ENCODE peak calls at places on chromosome 19, in eight cellular contexts. B is body of pancreas, N is GM12865, K is mammary epithelial cell, M is fibroblast of the aortic adventitia, L is fibroblast of pulmonary artery, Z is PC-3, J is choroid plexus epithelial cell. F is an unnamed sample.

GRCh38 chr19:39199025-39199424 is 2.3 kb downstream of the NCCRP1 start:
- DNase-seq in B (peak), N (no peak), K (no peak), M (peak), L (peak), Z (no peak), J (peak), F (no peak)

GRCh38 chr19:3095375-3096191 is 1.4 kb downstream of the GNA11 start:
- DNase-seq in B (peak), N (no peak), K (peak), M (no peak), L (no peak), Z (peak), J (no peak), F (peak)

GRCh38 chr19:366205-366783 is 21.7 kb upstream of the MIER2 start:
- DNase-seq in B (no peak), N (no peak), K (no peak), M (no peak), L (no peak), Z (no peak), J (no peak), F (no peak)

GRCh38 chr19:45508931-45509691 is 1.8 kb downstream of the VASP start:
- DNase-seq in B (peak), N (peak), K (no peak), M (peak), L (peak), Z (peak), J (peak), F (peak)

GRCh38 chr19:36605101-36605838 is at the start of gene ZNF382:
- DNase-seq in B (peak), N (peak), K (peak), M (peak), L (peak), Z (peak), J (peak), F (peak)

GRCh38 chr19:30742539-30742938 is 370.4 kb downstream of the ZNF536 start:
- DNase-seq in B (no peak), N (no peak), K (no peak), M (no peak), L (no peak), Z (no peak), J (no peak), F (no peak)

GRCh38 chr19:39265321-39265916 is 2.8 kb upstream of the IFNL2 start:
- DNase-seq in B (no peak), N (no peak), K (no peak), M (no peak), L (no peak), Z (no peak), J (no peak), F (no peak)

GRCh38 chr19:17862711-17863519 is 3.2 kb downstream of the RPL18A start:
- DNase-seq in B (no peak), N (peak), K (no peak), M (no peak), L (no peak), Z (no peak), J (no peak), F (peak)

GRCh38 chr19:33317522-33317921 is 15.2 kb upstream of the CEBPA start:
- DNase-seq in B (no peak), N (no peak), K (no peak), M (no peak), L (no peak), Z (no peak), J (no peak), F (no peak)

GRCh38 chr19:8036438-8037099 is 16.0 kb upstream of the CCL25 start:
- DNase-seq in B (no peak), N (no peak), K (no peak), M (no peak), L (no peak), Z (no peak), J (no peak), F (no peak)

GRCh38 chr19:35959040-35959967 is 23.1 kb downstream of the LRFN3 start:
- DNase-seq in B (peak), N (no peak), K (no peak), M (no peak), L (no peak), Z (no peak), J (no peak), F (peak)

GRCh38 chr19:12331211-12331941 is 2.1 kb downstream of the ZNF563 start:
- DNase-seq in B (no peak), N (peak), K (no peak), M (no peak), L (no peak), Z (no peak), J (no peak), F (no peak)

GRCh38 chr19:10001899-10002298 is 8.4 kb downstream of the COL5A3 start:
- DNase-seq in B (peak), N (no peak), K (no peak), M (no peak), L (peak), Z (peak), J (peak), F (peak)

GRCh38 chr19:45421953-45422498 is 1.7 kb downstream of the ERCC1 start:
- DNase-seq in B (no peak), N (no peak), K (no peak), M (no peak), L (no peak), Z (no peak), J (no peak), F (no peak)

GRCh38 chr19:3479819-3480215 is 508 bp downstream of the SMIM24 start:
- DNase-seq in B (no peak), N (peak), K (no peak), M (no peak), L (no peak), Z (no peak), J (no peak), F (peak)

GRCh38 chr19:10744848-10745293 is 27.0 kb downstream of the DNM2 start:
- DNase-seq in B (no peak), N (no peak), K (no peak), M (no peak), L (no peak), Z (no peak), J (no peak), F (peak)

GRCh38 chr19:16801599-16801998 is 27.6 kb upstream of the SIN3B start:
- DNase-seq in B (no peak), N (peak), K (peak), M (peak), L (peak), Z (peak), J (peak), F (no peak)

GRCh38 chr19:28425431-28425931 is 787.5 kb downstream of the UQCRFS1 start:
- DNase-seq in B (no peak), N (no peak), K (peak), M (peak), L (peak), Z (no peak), J (peak), F (no peak)

GRCh38 chr19:53102186-53102585 is 1.0 kb downstream of the ZNF160 start:
- DNase-seq in B (no peak), N (no peak), K (no peak), M (peak), L (no peak), Z (peak), J (no peak), F (no peak)

GRCh38 chr19:4591296-4591695 is 31.8 kb upstream of the SEMA6B start:
- DNase-seq in B (no peak), N (no peak), K (no peak), M (no peak), L (no peak), Z (no peak), J (no peak), F (no peak)

GRCh38 chr19:5171711-5172110 is 168.9 kb downstream of the PTPRS start:
- DNase-seq in B (no peak), N (no peak), K (no peak), M (no peak), L (no peak), Z (peak), J (no peak), F (no peak)

GRCh38 chr19:34990578-34991192 is 9.4 kb upstream of the GRAMD1A start:
- DNase-seq in B (no peak), N (peak), K (no peak), M (no peak), L (no peak), Z (no peak), J (no peak), F (no peak)

GRCh38 chr19:6232567-6232966 is 47.2 kb downstream of the MLLT1 start:
- DNase-seq in B (no peak), N (no peak), K (peak), M (peak), L (peak), Z (peak), J (peak), F (no peak)

GRCh38 chr19:4508698-4509097 is 9.6 kb downstream of the PLIN4 start:
- DNase-seq in B (no peak), N (no peak), K (no peak), M (no peak), L (no peak), Z (no peak), J (no peak), F (no peak)

GRCh38 chr19:34155686-34156085 is 16.6 kb upstream of the LSM14A start:
- DNase-seq in B (no peak), N (no peak), K (no peak), M (peak), L (peak), Z (no peak), J (peak), F (no peak)

GRCh38 chr19:4038057-4038456 is 28.6 kb downstream of the ZBTB7A start:
- DNase-seq in B (no peak), N (no peak), K (no peak), M (no peak), L (no peak), Z (no peak), J (no peak), F (no peak)

GRCh38 chr19:12052571-12053169 is at the start of gene ZNF878:
- DNase-seq in B (peak), N (peak), K (peak), M (peak), L (peak), Z (peak), J (peak), F (peak)

GRCh38 chr19:45881909-45882528 is 3.9 kb downstream of the IRF2BP1 start:
- DNase-seq in B (peak), N (no peak), K (no peak), M (no peak), L (no peak), Z (no peak), J (no peak), F (peak)

GRCh38 chr19:4052114-4052992 is 14.3 kb downstream of the ZBTB7A start:
- DNase-seq in B (peak), N (no peak), K (peak), M (peak), L (no peak), Z (peak), J (no peak), F (peak)

GRCh38 chr19:38562096-38562495 is 55.7 kb downstream of the MAP4K1 start:
- DNase-seq in B (no peak), N (no peak), K (no peak), M (no peak), L (no peak), Z (no peak), J (no peak), F (no peak)

GRCh38 chr19:33399745-33400681 is 26.5 kb downstream of the CEBPG start:
- DNase-seq in B (no peak), N (no peak), K (no peak), M (no peak), L (no peak), Z (no peak), J (no peak), F (peak)

GRCh38 chr19:42563352-42564210 is 31.1 kb downstream of the CEACAM8 start:
- DNase-seq in B (peak), N (peak), K (peak), M (peak), L (peak), Z (peak), J (peak), F (no peak)

GRCh38 chr19:50044922-50045321 is 19.1 kb downstream of the ZNF473 start:
- DNase-seq in B (no peak), N (no peak), K (no peak), M (no peak), L (no peak), Z (no peak), J (no peak), F (no peak)
- H3K4me3 ChIP-seq in B (no peak), N (no peak), K (no peak), M (no peak), L (no peak), Z (peak), J (no peak), F (no peak)

DNA sequence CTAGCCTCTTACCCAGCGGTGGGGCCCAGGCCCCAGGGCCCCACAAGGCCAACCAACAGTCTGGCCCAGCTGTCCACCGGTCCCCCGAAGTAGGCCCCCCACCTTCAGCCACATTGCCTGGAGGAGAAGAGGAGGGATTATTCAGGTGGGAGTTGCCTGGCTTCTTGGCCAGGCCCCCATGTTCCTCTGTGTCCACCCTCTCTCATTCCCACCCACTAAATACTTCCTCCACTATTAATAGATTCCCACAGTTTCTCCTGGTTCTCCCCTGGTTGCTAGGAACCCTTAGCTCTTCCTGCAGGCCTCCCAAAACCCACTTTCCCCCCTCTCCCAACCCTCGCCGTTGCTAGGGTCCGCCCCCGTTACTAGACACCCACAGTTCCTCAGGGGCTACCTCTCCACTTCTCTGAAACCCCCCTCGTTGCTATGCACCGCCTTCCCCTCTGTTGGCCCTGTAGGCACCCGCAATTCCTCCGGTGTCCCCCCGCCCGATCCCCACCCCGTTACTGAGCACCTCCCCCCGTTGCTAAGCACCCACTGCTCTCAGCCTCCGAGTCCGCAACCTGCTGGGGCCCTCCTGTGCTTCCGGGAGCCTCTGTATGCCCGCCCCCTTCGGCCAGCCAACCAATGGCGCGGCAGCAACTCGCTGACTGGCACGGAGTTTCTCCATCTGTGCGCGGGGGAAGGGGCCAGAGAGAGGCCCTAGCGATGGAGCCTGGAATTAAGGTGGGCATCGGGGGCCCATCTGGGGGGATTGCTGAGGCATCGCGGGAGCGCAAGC is 2.0 kb downstream of the COQ8B start:
- DNase-seq in B (peak), N (peak), K (peak), M (peak), L (peak), Z (peak), J (peak), F (peak)
- TF ChIP-seq CTCF in B (no peak), N (no peak), K (no peak), M (peak), L (no peak), Z (no peak), J (no peak), F (no peak)

GRCh38 chr19:55382522-55383054 is 1.5 kb downstream of the TMEM238 start:
- DNase-seq in B (no peak), N (no peak), K (no peak), M (no peak), L (no peak), Z (no peak), J (no peak), F (no peak)
- H3K4me3 ChIP-seq in B (no peak), N (peak), K (peak), M (no peak), L (no peak), Z (peak), J (no peak), F (no peak)

GRCh38 chr19:47156861-47157454 is 26.3 kb downstream of the SAE1 start:
- DNase-seq in B (no peak), N (peak), K (no peak), M (no peak), L (no peak), Z (no peak), J (peak), F (no peak)

GRCh38 chr19:47158367-47158791 is 27.7 kb downstream of the SAE1 start:
- DNase-seq in B (no peak), N (no peak), K (no peak), M (no peak), L (no peak), Z (no peak), J (no peak), F (no peak)

GRCh38 chr19:47158879-47159509 is 28.4 kb downstream of the SAE1 start:
- DNase-seq in B (no peak), N (no peak), K (peak), M (no peak), L (peak), Z (no peak), J (peak), F (no peak)

GRCh38 chr19:47155141-47155540 is 24.5 kb downstream of the SAE1 start:
- DNase-seq in B (no peak), N (no peak), K (no peak), M (peak), L (peak), Z (no peak), J (no peak), F (peak)

DNA sequence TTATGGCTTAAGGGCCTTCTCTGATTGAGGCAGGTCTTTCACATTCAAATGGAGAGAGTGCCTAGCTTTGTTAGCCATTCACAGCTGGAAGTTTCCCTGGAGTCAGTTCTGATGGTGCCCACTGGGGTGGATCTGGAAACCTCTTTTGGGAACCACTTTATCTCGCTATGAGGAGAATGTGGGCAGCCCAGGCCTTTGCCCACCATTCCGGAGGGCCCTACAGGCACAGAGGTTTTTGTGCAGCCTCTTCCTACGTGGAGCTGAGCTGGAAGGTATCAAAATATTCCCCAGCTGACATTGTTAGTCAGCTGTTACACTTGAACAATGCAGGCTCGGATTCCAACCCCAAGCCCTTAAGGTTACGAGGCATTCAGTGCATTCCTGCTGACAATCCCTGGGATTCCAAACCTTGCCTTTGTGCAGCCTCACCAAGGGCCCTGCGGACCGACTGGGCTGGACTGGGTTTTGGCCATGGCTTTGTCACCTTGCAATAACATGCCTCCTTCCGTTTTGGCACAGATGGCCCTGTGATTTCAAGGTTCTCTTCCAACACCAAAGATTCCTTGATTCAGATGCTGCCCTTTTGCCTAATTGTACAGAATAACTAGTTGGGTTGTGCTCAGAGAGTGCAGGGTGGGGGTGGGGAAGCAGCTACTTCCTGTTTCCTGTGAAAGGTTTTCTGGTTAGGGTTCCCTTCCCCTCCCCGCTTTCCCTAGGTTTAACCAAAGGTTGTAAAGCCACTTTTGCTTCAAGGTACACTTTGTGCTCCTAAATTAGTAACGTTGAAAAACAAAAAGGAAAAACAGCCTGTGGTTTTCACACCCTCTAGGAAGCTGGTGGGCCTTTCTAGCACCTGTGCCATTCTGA is 27.1 kb downstream of the SAE1 start:
- DNase-seq in B (peak), N (peak), K (no peak), M (peak), L (peak), Z (peak), J (peak), F (peak)
- TF ChIP-seq CTCF in B (no peak), N (no peak), K (no peak), M (peak), L (peak), Z (no peak), J (no peak), F (no peak)

DNA sequence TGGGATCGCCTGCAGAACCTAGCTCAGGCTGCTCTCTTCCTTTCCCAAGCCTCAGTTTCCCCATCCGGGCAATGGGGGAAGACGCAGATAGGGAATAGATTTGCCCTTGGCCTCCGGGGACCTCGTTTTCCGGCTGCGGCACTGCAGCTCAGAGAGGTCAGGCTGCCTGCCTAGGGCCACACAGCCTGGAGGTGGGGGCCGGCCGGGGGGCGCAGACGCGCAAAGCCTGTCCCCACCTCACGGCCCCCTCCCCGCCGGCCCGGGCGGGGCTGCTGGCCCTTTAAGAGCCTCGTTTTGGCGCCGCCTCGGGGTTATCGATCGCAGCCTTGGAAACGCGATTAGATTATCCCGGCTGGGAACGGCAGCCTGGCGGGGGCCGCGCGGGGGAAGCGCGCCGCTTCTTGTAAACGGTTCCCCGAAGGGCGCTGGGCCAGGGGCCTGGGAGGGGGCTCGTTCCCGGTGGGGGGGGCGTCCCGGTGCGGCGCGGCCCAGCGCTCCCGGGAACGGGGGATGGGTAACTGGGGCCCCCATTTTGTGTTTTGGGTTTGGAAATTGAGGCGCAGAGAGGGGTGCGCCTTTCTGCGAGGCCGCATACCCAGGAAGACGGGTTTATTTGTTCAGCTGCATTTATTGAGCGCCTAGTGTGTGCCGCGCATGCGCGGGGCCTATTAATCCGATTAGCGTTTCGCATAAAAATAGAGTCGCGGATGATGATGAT is 23.4 kb upstream of the TCF3 start:
- DNase-seq in B (peak), N (no peak), K (no peak), M (no peak), L (no peak), Z (no peak), J (no peak), F (no peak)
- H3K4me3 ChIP-seq in B (no peak), N (no peak), K (no peak), M (no peak), L (no peak), Z (peak), J (no peak), F (no peak)

GRCh38 chr19:1752757-1753728 is at the start of gene ONECUT3:
- DNase-seq in B (no peak), N (no peak), K (no peak), M (no peak), L (no peak), Z (peak), J (no peak), F (no peak)
- TF ChIP-seq CTCF in B (no peak), N (no peak), K (no peak), M (no peak), L (no peak), Z (no peak), J (no peak), F (no peak)

DNA sequence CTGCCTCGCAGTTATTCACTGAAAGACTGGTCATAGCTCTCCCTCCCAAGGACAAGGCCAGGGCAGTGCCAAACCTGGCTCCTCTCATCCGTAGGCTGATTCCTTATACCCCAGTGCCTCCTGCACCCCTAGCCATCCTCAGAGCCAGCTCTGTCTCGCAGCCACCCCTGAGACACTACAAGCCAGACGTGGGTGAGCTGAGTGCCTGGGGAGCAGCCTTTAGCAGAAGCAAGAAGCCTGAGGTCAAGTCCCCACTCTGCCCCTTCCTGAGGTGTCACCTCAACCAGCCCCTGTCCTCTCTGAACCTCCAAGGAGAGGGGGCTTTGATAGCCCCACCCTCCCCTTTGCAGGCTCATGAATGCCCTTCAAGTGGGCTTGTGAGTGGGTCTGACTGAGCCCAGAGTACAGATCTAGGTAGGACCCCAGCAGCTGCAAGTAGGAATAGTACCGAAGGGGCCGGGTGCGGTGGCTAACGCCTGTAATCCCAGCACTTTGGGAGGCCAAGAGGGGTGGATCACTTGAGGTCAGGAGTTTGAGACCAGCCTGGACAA is 14.8 kb upstream of the AKAP8L start:
- DNase-seq in B (no peak), N (no peak), K (no peak), M (no peak), L (no peak), Z (no peak), J (no peak), F (peak)
- H3K4me3 ChIP-seq in B (no peak), N (peak), K (no peak), M (peak), L (peak), Z (peak), J (peak), F (no peak)

F was measured in mucosa of descending colon.